ENCODE peak calls at places on chromosomes 4 and X, in five cellular contexts. C is activated CD4-positive, alpha-beta T cell treated with anti-CD3 and anti-CD28 coated beads for 4 hours; X is AG04449; B is cerebellar cortex; D is prostate gland. Y is an unnamed sample.

GRCh38 chr4:170853422-170854021 is 763.8 kb upstream of the AADAT start:
- DNase-seq in B (peak; percentile 15), D (peak; percentile 10), X (no peak), C (no peak), Y (peak; percentile 7)

GRCh38 chr4:76696109-76696508 is 201.8 kb downstream of the SOWAHB start:
- DNase-seq in B (no peak), C (no peak), D (no peak), X (no peak), Y (no peak)

GRCh38 chr4:6441758-6442157 is 30.7 kb downstream of the PPP2R2C start:
- DNase-seq in C (no peak), X (no peak), B (no peak), D (no peak), Y (no peak)

GRCh38 chr4:174663254-174663653 is 141.0 kb upstream of the HPGD start:
- DNase-seq in C (no peak), B (no peak), D (no peak), X (no peak), Y (no peak)

GRCh38 chrX:13489451-13489850 is 80.0 kb upstream of the EGFL6 start:
- DNase-seq in X (no peak), D (no peak), B (peak; percentile 46), C (no peak), Y (no peak)

GRCh38 chr4:182808673-182809416 is 108.3 kb downstream of the DCTD start:
- DNase-seq in B (no peak), X (no peak), D (no peak), C (no peak), Y (no peak)

GRCh38 chrX:100696699-100697351 is 35.1 kb downstream of the SYTL4 start:
- DNase-seq in X (no peak), B (no peak), D (no peak), C (no peak), Y (no peak)

GRCh38 chrX:22577181-22577580 is 304.5 kb downstream of the CBLL2 start:
- DNase-seq in D (no peak), B (no peak), C (no peak), X (peak; percentile 40), Y (no peak)

GRCh38 chrX:130086414-130087207 is 23.7 kb downstream of the ELF4 start:
- DNase-seq in X (no peak), C (peak; percentile 48), B (no peak), D (no peak), Y (no peak)

GRCh38 chr4:87317527-87317926 is 5.2 kb downstream of the HSD17B13 start:
- DNase-seq in B (no peak), C (no peak), D (no peak), X (no peak), Y (no peak)

GRCh38 chrX:8939344-8939743 is 94.6 kb downstream of the FAM9B start:
- DNase-seq in X (no peak), D (no peak), B (peak; percentile 12), C (no peak), Y (no peak)

GRCh38 chrX:17032351-17032750 is 85.9 kb downstream of the REPS2 start:
- DNase-seq in D (peak; percentile 17), B (no peak), X (no peak), C (no peak), Y (no peak)

Y was measured in Ammon's horn.